ENCODE peak calls at places on chromosomes 7 and 10, in eight cellular contexts. One of them, this sample, is unnamed.

GRCh38 chr10:17113346-17113745 is 16.3 kb downstream of the CUBN start:
- DNase-seq in A549: no peak
- DNase-seq in testis: no peak
- DNase-seq in NB4: no peak
- DNase-seq in H54: peak
- DNase-seq in gastrocnemius medialis: no peak
- DNase-seq in heart left ventricle: no peak
- DNase-seq in HCT116: no peak
- DNase-seq in this sample: no peak

GRCh38 chr10:122419890-122420623 is 34.4 kb upstream of the ARMS2 start:
- DNase-seq in gastrocnemius medialis: no peak
- DNase-seq in H54: no peak
- DNase-seq in A549: no peak
- DNase-seq in heart left ventricle: peak
- DNase-seq in NB4: no peak
- DNase-seq in HCT116: no peak
- DNase-seq in testis: no peak
- DNase-seq in this sample: no peak

GRCh38 chr10:18400911-18401260 is 250.5 kb downstream of the NSUN6 start:
- DNase-seq in gastrocnemius medialis: no peak
- DNase-seq in NB4: no peak
- DNase-seq in A549: no peak
- DNase-seq in H54: no peak
- DNase-seq in HCT116: no peak
- DNase-seq in heart left ventricle: peak
- DNase-seq in testis: no peak
- DNase-seq in this sample: no peak

GRCh38 chr7:142873281-142873784 is 12.2 kb downstream of the TRPV6 start:
- DNase-seq in HCT116: peak
- DNase-seq in A549: peak
- DNase-seq in H54: peak
- DNase-seq in gastrocnemius medialis: no peak
- DNase-seq in heart left ventricle: no peak
- DNase-seq in NB4: peak
- DNase-seq in testis: peak
- DNase-seq in this sample: peak

GRCh38 chr7:155536451-155536850 is 9.9 kb downstream of the CNPY1 start:
- DNase-seq in HCT116: no peak
- DNase-seq in NB4: no peak
- DNase-seq in heart left ventricle: peak
- DNase-seq in gastrocnemius medialis: no peak
- DNase-seq in testis: no peak
- DNase-seq in A549: no peak
- DNase-seq in H54: no peak
- DNase-seq in this sample: no peak

GRCh38 chr10:88288621-88289059 is 294.5 kb downstream of the RNLS start:
- DNase-seq in A549: no peak
- DNase-seq in NB4: no peak
- DNase-seq in heart left ventricle: no peak
- DNase-seq in HCT116: no peak
- DNase-seq in H54: no peak
- DNase-seq in testis: no peak
- DNase-seq in gastrocnemius medialis: no peak
- DNase-seq in this sample: no peak

GRCh38 chr7:151095123-151095797 is 9.0 kb downstream of the AGAP3 start:
- DNase-seq in A549: no peak
- DNase-seq in heart left ventricle: no peak
- DNase-seq in NB4: no peak
- DNase-seq in testis: no peak
- DNase-seq in HCT116: no peak
- DNase-seq in gastrocnemius medialis: no peak
- DNase-seq in H54: no peak
- DNase-seq in this sample: no peak

GRCh38 chr7:87448427-87448826 is 27.1 kb downstream of the ABCB4 start:
- DNase-seq in NB4: no peak
- DNase-seq in A549: no peak
- DNase-seq in HCT116: no peak
- DNase-seq in H54: no peak
- DNase-seq in testis: no peak
- DNase-seq in heart left ventricle: no peak
- DNase-seq in gastrocnemius medialis: no peak
- DNase-seq in this sample: no peak

GRCh38 chr7:141073173-141073640 is 657 bp upstream of the TMEM178B start:
- DNase-seq in testis: peak
- DNase-seq in NB4: no peak
- DNase-seq in HCT116: no peak
- DNase-seq in heart left ventricle: peak
- DNase-seq in H54: no peak
- DNase-seq in A549: peak
- DNase-seq in gastrocnemius medialis: peak
- DNase-seq in this sample: peak

GRCh38 chr10:52639652-52640051 is 132.9 kb downstream of the MBL2 start:
- DNase-seq in A549: no peak
- DNase-seq in HCT116: no peak
- DNase-seq in gastrocnemius medialis: no peak
- DNase-seq in testis: no peak
- DNase-seq in H54: no peak
- DNase-seq in NB4: no peak
- DNase-seq in heart left ventricle: no peak
- DNase-seq in this sample: no peak

GRCh38 chr10:110498982-110499795 is 1.5 kb downstream of the DUSP5 start:
- DNase-seq in heart left ventricle: peak
- DNase-seq in NB4: peak
- DNase-seq in testis: peak
- DNase-seq in H54: no peak
- DNase-seq in A549: no peak
- DNase-seq in gastrocnemius medialis: no peak
- DNase-seq in HCT116: no peak
- DNase-seq in this sample: peak

GRCh38 chr7:55961994-55962393 is 2.4 kb upstream of the NIPSNAP2 start:
- DNase-seq in gastrocnemius medialis: no peak
- DNase-seq in HCT116: no peak
- DNase-seq in A549: no peak
- DNase-seq in H54: no peak
- DNase-seq in heart left ventricle: no peak
- DNase-seq in testis: no peak
- DNase-seq in NB4: no peak
- DNase-seq in this sample: no peak

GRCh38 chr7:8161398-8161828 is 100.6 kb downstream of the ICA1 start:
- DNase-seq in H54: no peak
- DNase-seq in A549: no peak
- DNase-seq in heart left ventricle: no peak
- DNase-seq in NB4: no peak
- DNase-seq in gastrocnemius medialis: no peak
- DNase-seq in HCT116: no peak
- DNase-seq in testis: no peak
- DNase-seq in this sample: no peak

GRCh38 chr7:116356333-116356965 is 143.1 kb upstream of the CAV2 start:
- DNase-seq in heart left ventricle: no peak
- DNase-seq in A549: no peak
- DNase-seq in NB4: no peak
- DNase-seq in H54: no peak
- DNase-seq in HCT116: no peak
- DNase-seq in testis: no peak
- DNase-seq in gastrocnemius medialis: no peak
- DNase-seq in this sample: peak

GRCh38 chr10:78727728-78728127 is 341.0 kb upstream of the ZMIZ1 start:
- DNase-seq in gastrocnemius medialis: peak
- DNase-seq in NB4: no peak
- DNase-seq in A549: no peak
- DNase-seq in heart left ventricle: peak
- DNase-seq in testis: no peak
- DNase-seq in H54: no peak
- DNase-seq in HCT116: no peak
- DNase-seq in this sample: peak

GRCh38 chr7:45057853-45058252 is 30.9 kb downstream of the NACAD start:
- DNase-seq in HCT116: no peak
- DNase-seq in H54: no peak
- DNase-seq in testis: no peak
- DNase-seq in heart left ventricle: no peak
- DNase-seq in NB4: no peak
- DNase-seq in gastrocnemius medialis: no peak
- DNase-seq in A549: no peak
- DNase-seq in this sample: no peak
- TF ChIP-seq POLR2A in HCT116: no peak
- TF ChIP-seq POLR2A in H54: no peak
- TF ChIP-seq POLR2A in testis: no peak
- TF ChIP-seq POLR2A in heart left ventricle: no peak
- TF ChIP-seq POLR2A in NB4: no peak
- TF ChIP-seq POLR2A in gastrocnemius medialis: no peak
- TF ChIP-seq POLR2A in A549: no peak
- TF ChIP-seq POLR2A in this sample: no peak

DNA sequence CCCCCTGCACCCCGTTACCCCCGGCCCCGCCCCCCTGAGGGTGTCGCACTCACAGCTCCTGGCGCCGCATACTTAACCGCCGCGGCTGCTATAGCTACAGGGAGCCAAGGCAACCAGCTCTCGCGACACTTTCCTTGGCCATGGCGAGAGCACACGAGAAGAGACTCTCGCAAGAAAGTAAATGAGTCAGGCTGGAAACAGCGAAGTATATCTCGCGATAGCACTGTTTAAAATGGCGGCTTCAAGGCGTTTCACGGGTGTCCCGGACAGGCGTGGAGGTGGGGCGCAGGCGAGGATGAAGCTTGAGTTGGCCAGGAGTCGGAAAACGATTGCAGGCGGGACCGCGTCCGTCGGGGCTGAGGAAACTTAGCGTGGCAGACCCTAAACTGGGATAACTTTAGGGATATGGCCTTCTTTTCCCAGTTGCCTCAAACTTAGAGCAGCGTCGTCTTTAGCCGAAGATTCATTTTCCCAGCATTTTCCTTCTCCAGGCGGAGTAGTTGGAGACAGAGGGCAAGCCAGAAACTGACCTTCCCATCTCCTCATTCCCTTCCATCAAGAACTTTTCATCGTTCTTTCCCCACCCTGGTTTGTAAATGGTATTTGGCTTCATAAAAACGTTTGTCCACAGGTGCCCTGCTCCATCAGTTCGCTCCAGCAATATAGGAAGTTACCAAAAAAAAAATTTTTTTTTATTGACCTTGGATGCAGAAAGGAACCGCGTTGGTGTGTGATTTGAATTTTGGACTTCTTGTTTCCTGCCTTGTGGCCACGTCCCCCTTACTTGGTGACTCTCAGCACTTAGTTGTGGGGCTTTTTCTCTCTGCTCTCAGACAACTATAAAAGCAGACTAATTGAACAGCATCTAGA is 15.2 kb downstream of the MYOZ1 start:
- DNase-seq in A549: peak
- DNase-seq in heart left ventricle: peak
- DNase-seq in HCT116: peak
- DNase-seq in testis: peak
- DNase-seq in gastrocnemius medialis: peak
- DNase-seq in H54: peak
- DNase-seq in NB4: peak
- DNase-seq in this sample: peak
- TF ChIP-seq POLR2A in A549: peak
- TF ChIP-seq POLR2A in heart left ventricle: no peak
- TF ChIP-seq POLR2A in HCT116: peak
- TF ChIP-seq POLR2A in testis: peak
- TF ChIP-seq POLR2A in gastrocnemius medialis: peak
- TF ChIP-seq POLR2A in H54: peak
- TF ChIP-seq POLR2A in NB4: peak
- TF ChIP-seq POLR2A in this sample: no peak

DNA sequence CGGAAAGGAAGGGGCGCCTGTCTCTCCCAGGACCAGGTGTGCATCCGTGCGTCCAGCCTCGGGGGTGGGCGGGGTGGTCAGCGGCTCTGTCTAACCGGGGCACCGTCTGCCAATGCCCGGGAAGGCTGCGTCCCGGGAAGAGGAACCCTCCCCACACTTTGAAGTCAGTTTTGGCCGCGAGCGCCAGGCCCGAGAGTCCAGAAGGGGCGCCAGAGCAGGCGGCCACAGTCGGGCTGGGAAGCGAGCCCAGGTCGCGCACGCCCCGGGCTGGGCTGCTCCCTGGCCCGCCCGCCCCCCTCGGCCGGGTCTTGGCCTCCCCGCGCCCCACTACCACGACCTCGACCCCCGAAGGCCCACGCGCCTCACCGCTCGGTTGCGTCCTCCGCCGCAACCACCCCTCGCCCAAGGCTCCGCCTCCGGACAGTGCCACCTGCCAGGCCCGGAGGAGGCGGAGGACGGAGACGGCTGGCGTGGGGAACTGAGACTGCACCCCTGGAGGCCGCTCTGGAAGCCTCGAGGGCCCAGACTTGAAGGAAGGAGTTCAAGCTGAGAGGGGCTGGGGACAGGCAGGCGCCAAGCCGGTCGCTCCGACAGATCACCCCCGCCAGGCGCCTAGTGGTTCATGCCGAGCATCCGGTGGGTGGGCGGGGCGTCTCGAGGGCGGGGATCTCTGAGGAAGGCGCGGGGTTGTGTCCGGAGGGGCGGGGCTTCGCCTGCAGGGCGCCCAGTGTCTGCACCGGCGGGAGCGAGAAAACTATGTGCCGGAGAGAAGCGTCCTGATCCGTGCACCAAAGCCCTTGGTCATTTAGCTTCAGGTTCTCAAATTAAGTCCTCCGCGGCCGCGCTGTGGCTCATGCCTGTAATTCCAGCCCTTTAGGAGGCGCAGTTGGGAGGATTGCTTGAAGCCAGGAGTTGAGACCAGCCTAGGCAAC is at the start of gene BRAT1:
- DNase-seq in gastrocnemius medialis: peak
- DNase-seq in heart left ventricle: peak
- DNase-seq in NB4: peak
- DNase-seq in H54: peak
- DNase-seq in testis: peak
- DNase-seq in A549: peak
- DNase-seq in HCT116: peak
- DNase-seq in this sample: peak
- TF ChIP-seq POLR2A in gastrocnemius medialis: peak
- TF ChIP-seq POLR2A in heart left ventricle: no peak
- TF ChIP-seq POLR2A in NB4: peak
- TF ChIP-seq POLR2A in H54: peak
- TF ChIP-seq POLR2A in testis: peak
- TF ChIP-seq POLR2A in A549: peak
- TF ChIP-seq POLR2A in HCT116: peak
- TF ChIP-seq POLR2A in this sample: no peak

DNA sequence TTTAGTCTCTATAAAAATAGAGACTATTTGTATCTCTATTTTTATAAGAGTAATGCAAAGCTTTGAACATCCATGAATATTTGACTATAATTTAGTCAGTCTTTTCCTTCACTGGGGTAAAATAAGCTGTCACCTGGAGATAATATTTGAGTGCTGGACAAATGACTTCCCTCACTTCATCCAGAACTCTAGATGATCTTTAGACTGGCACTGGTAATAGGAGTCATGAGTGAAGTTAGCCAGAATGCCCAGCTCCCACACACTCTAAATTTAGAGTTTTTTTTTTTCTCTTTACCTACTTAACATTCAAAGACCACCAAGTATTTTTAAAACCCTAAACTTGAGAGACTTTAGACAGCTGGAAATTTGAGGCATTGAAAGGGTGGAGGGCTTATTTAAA is 100.7 kb downstream of the LSMEM1 start:
- DNase-seq in testis: no peak
- DNase-seq in HCT116: no peak
- DNase-seq in gastrocnemius medialis: no peak
- DNase-seq in NB4: no peak
- DNase-seq in A549: no peak
- DNase-seq in heart left ventricle: no peak
- DNase-seq in H54: no peak
- DNase-seq in this sample: no peak
- TF ChIP-seq POLR2A in testis: no peak
- TF ChIP-seq POLR2A in HCT116: no peak
- TF ChIP-seq POLR2A in gastrocnemius medialis: no peak
- TF ChIP-seq POLR2A in NB4: no peak
- TF ChIP-seq POLR2A in A549: no peak
- TF ChIP-seq POLR2A in heart left ventricle: no peak
- TF ChIP-seq POLR2A in H54: no peak
- TF ChIP-seq POLR2A in this sample: no peak

This sample was measured in thyroid gland.